ENCODE peak calls at places on chromosomes 5 and 9, in seven cellular contexts. J is suprapubic skin, F is body of pancreas, S is stomach, K is breast epithelium, W is right lobe of liver, N is heart left ventricle. U is an unnamed sample.

GRCh38 chr5:80213467-80213866 is 42.4 kb downstream of the SERINC5 start:
- DNase-seq in J (no peak), K (no peak), F (no peak), W (no peak), S (no peak), N (no peak), U (no peak)

GRCh38 chr5:118692811-118693342 is 295.5 kb downstream of the DTWD2 start:
- DNase-seq in K (no peak), F (no peak), N (no peak), J (no peak), W (no peak), S (no peak), U (no peak)

GRCh38 chr9:129836342-129837007 is 1.2 kb downstream of the USP20 start:
- DNase-seq in K (no peak), S (no peak), W (no peak), J (no peak), F (no peak), N (no peak), U (peak; percentile 17)

GRCh38 chr5:148768801-148769415 is 57.5 kb upstream of the ADRB2 start:
- DNase-seq in F (no peak), S (no peak), K (no peak), N (no peak), W (no peak), J (no peak), U (no peak)

GRCh38 chr5:44983006-44983405 is 174.3 kb downstream of the MRPS30 start:
- DNase-seq in J (no peak), S (no peak), F (no peak), W (no peak), N (no peak), K (no peak), U (no peak)

GRCh38 chr9:136293476-136294077 is 10.3 kb downstream of the CCDC187 start:
- DNase-seq in N (no peak), K (no peak), W (no peak), J (no peak), S (no peak), F (no peak), U (no peak)

GRCh38 chr5:77444356-77444755 is 47.8 kb downstream of the WDR41 start:
- DNase-seq in K (no peak), W (no peak), N (no peak), S (no peak), F (no peak), J (no peak), U (no peak)

GRCh38 chr9:136012651-136013050 is 51.5 kb upstream of the UBAC1 start:
- DNase-seq in S (no peak), F (no peak), W (peak; percentile 59), N (no peak), K (no peak), J (no peak), U (no peak)

GRCh38 chr9:117926031-117926655 is 221.9 kb downstream of the TLR4 start:
- DNase-seq in W (no peak), N (no peak), F (no peak), S (no peak), K (no peak), J (no peak), U (no peak)

GRCh38 chr5:149514512-149514911 is 36.7 kb downstream of the CSNK1A1 start:
- DNase-seq in J (no peak), S (no peak), N (no peak), K (no peak), F (no peak), W (no peak), U (no peak)

GRCh38 chr9:137305788-137306545 is 3.9 kb upstream of the NRARP start:
- DNase-seq in W (peak; percentile 59), K (peak; percentile 50), J (peak; percentile 69), F (no peak), S (no peak), N (peak; percentile 56), U (no peak)

GRCh38 chr5:71899865-71900342 is 180.8 kb downstream of the CARTPT start:
- DNase-seq in J (no peak), S (no peak), N (peak; percentile 45), F (no peak), W (no peak), K (no peak), U (no peak)

GRCh38 chr5:80672140-80672736 is 17.5 kb upstream of the DHFR start:
- DNase-seq in F (peak; percentile 78), K (peak; percentile 76), J (peak; percentile 66), S (peak; percentile 75), W (peak; percentile 70), N (peak; percentile 54), U (peak; percentile 79)

GRCh38 chr9:3569529-3569928 is 43.7 kb upstream of the RFX3 start:
- DNase-seq in K (no peak), F (no peak), S (no peak), W (no peak), J (no peak), N (no peak), U (no peak)

GRCh38 chr5:122367445-122367844 is 55.4 kb downstream of the SNCAIP start:
- DNase-seq in W (no peak), N (no peak), J (no peak), S (no peak), F (no peak), K (no peak), U (no peak)

GRCh38 chr9:96618209-96619108 is 1.2 kb downstream of the CDC14B start:
- DNase-seq in K (no peak), N (peak; percentile 55), J (peak; percentile 81), W (peak; percentile 68), S (peak; percentile 52), F (peak; percentile 48), U (no peak)

GRCh38 chr9:546797-547223 is 294.7 kb upstream of the DMRT1 start:
- DNase-seq in F (no peak), K (no peak), S (no peak), J (no peak), W (no peak), N (no peak), U (no peak)

GRCh38 chr5:77869115-77869798 is 93.1 kb upstream of the TBCA start:
- DNase-seq in N (no peak), W (no peak), F (no peak), J (no peak), S (no peak), K (no peak), U (no peak)

GRCh38 chr5:143583385-143583784 is 179.9 kb upstream of the NR3C1 start:
- DNase-seq in F (no peak), W (no peak), J (no peak), K (no peak), S (no peak), N (no peak), U (no peak)

GRCh38 chr5:171336486-171337206 is 27.6 kb downstream of the TLX3 start:
- DNase-seq in N (peak; percentile 26), W (no peak), F (peak; percentile 40), S (peak; percentile 36), K (no peak), J (no peak), U (peak; percentile 13)

GRCh38 chr5:68431601-68432337 is 216.2 kb downstream of the PIK3R1 start:
- DNase-seq in S (no peak), F (no peak), J (no peak), K (no peak), N (no peak), W (no peak), U (no peak)

GRCh38 chr5:68436686-68437520 is 221.3 kb downstream of the PIK3R1 start:
- DNase-seq in S (no peak), J (no peak), K (no peak), F (no peak), W (no peak), N (no peak), U (no peak)

GRCh38 chr5:68435611-68436010 is 220.1 kb downstream of the PIK3R1 start:
- DNase-seq in K (no peak), F (no peak), N (no peak), S (no peak), W (no peak), J (no peak), U (no peak)

GRCh38 chr5:68432682-68433081 is 217.1 kb downstream of the PIK3R1 start:
- DNase-seq in K (no peak), J (no peak), W (no peak), F (no peak), N (no peak), S (no peak), U (no peak)

DNA sequence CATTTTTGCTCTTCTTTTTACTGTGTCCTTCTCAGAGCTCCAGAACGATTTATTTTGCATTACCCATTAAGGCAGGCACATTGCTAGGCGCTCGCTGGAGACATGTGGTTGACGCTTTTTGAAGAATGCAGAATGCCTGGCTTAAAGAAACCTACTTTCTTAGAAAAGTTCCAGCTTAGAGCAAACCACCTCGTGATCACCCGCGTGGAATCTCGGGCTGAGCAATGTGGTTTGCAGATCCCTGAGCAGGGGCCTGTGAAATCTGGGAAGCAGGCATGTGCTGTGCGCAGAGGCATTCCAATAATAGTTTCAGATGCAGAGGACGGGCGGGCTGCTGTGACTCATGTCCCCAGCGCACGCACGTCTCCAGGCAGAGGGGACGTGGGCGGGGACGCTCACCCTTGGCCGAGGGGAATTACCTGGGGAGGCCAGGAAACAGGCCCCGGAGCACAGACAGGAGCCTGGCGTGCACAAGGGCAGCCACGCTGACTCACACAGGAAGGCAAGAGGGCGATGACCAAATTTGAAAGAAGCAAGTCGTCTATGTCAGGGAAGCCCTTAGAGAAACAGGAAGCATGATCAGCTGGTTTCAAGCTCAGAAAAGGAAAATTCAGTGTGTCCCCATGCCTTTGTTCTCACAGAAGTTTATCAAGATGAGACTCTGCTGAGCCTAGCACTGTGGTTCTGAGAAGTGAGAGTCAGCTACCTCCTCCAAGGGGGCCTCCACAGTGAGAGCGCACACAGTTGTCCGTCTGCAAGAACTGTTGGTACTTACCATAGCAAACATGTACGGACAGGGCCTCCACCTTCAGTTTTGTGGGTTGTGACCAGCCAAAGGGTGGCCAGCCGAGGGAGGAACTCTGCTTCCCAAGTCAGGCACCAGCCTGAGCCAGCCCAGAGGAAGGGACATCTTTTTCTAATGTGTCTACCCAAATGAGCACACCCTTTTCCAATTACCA is 218.6 kb downstream of the PIK3R1 start:
- DNase-seq in J (peak; percentile 94), N (peak; percentile 84), S (peak; percentile 85), W (peak; percentile 83), K (peak; percentile 82), F (peak; percentile 49), U (peak; percentile 54)
- TF ChIP-seq POLR2A in J (no peak), N (no peak), S (no peak), W (no peak), K (no peak), F (no peak), U (no peak)

GRCh38 chr5:146291421-146292074 is 47.1 kb upstream of the POU4F3 start:
- DNase-seq in F (no peak), J (no peak), K (no peak), S (no peak), W (no peak), N (no peak), U (no peak)
- TF ChIP-seq CTCF in F (peak; percentile 25), J (peak; percentile 17), K (peak; percentile 44), S (no peak), W (peak; percentile 35), N (peak; percentile 61), U (peak; percentile 44)

DNA sequence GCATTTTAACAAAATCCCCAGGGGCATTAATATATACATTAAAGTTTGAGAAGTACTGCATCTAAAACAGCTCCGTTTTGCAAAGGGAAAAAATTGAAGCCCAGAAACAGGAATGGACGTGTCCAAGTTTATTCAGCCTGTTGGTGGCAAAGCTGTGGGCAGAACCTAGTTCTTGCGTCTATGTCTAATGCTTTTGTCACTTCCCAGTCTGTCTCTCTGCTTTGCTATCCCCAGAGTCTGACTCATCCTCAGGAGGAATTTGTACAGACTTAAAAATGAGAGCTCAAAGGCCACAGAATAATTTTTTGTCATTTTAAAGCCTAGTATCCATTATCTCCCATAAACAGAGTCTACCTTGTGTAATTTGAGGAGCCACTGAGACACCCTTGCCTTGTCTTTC is 330.9 kb upstream of the GRIA1 start:
- DNase-seq in N (no peak), W (no peak), J (no peak), S (no peak), F (no peak), K (no peak), U (no peak)
- TF ChIP-seq POLR2A in N (no peak), W (no peak), J (no peak), S (no peak), F (no peak), K (no peak), U (no peak)

GRCh38 chr5:116361171-116361967 is 213.3 kb downstream of the SEMA6A start:
- DNase-seq in F (peak; percentile 48), S (peak; percentile 55), K (no peak), W (peak; percentile 71), J (peak; percentile 63), N (peak; percentile 51), U (no peak)
- TF ChIP-seq CTCF in F (no peak), S (peak; percentile 9), K (no peak), W (peak; percentile 6), J (no peak), N (peak; percentile 41), U (peak; percentile 24)

U was measured in tibial nerve.